ENCODE peak calls at places on chromosome 16, in seven cellular contexts. One of them, this sample, is unnamed.

GRCh38 chr16:9016824-9017223 is 53.1 kb upstream of the USP7 start:
- DNase-seq in aorta: no peak
- DNase-seq in keratinocyte: no peak
- DNase-seq in ovary: no peak
- DNase-seq in adipocyte: no peak
- DNase-seq in CD4-positive, CD25-positive, alpha-beta regulatory T cell: no peak
- DNase-seq in mucosa of descending colon: no peak
- DNase-seq in this sample: no peak

GRCh38 chr16:81693467-81694303 is 85.4 kb upstream of the PLCG2 start:
- DNase-seq in aorta: peak; percentile 68
- DNase-seq in keratinocyte: no peak
- DNase-seq in ovary: no peak
- DNase-seq in adipocyte: no peak
- DNase-seq in CD4-positive, CD25-positive, alpha-beta regulatory T cell: no peak
- DNase-seq in mucosa of descending colon: no peak
- DNase-seq in this sample: no peak

GRCh38 chr16:81831722-81832126 is 52.6 kb downstream of the PLCG2 start:
- DNase-seq in aorta: peak; percentile 76
- DNase-seq in keratinocyte: no peak
- DNase-seq in ovary: no peak
- DNase-seq in adipocyte: no peak
- DNase-seq in CD4-positive, CD25-positive, alpha-beta regulatory T cell: peak; percentile 44
- DNase-seq in mucosa of descending colon: peak; percentile 58
- DNase-seq in this sample: no peak

GRCh38 chr16:85750827-85751641 is at the start of gene C16orf74:
- DNase-seq in aorta: no peak
- DNase-seq in keratinocyte: no peak
- DNase-seq in ovary: peak; percentile 31
- DNase-seq in adipocyte: peak; percentile 82
- DNase-seq in CD4-positive, CD25-positive, alpha-beta regulatory T cell: no peak
- DNase-seq in mucosa of descending colon: peak; percentile 59
- DNase-seq in this sample: peak; percentile 68

GRCh38 chr16:10619271-10619849 is 39.0 kb upstream of the EMP2 start:
- DNase-seq in aorta: no peak
- DNase-seq in keratinocyte: no peak
- DNase-seq in ovary: no peak
- DNase-seq in adipocyte: no peak
- DNase-seq in CD4-positive, CD25-positive, alpha-beta regulatory T cell: peak; percentile 17
- DNase-seq in mucosa of descending colon: peak; percentile 92
- DNase-seq in this sample: peak; percentile 45

GRCh38 chr16:15034266-15035162 is 21.4 kb downstream of the NTAN1 start:
- DNase-seq in aorta: peak; percentile 61
- DNase-seq in keratinocyte: no peak
- DNase-seq in ovary: no peak
- DNase-seq in adipocyte: no peak
- DNase-seq in CD4-positive, CD25-positive, alpha-beta regulatory T cell: no peak
- DNase-seq in mucosa of descending colon: no peak
- DNase-seq in this sample: no peak

GRCh38 chr16:58022601-58023371 is 2.8 kb upstream of the MMP15 start:
- DNase-seq in aorta: peak; percentile 93
- DNase-seq in keratinocyte: no peak
- DNase-seq in ovary: peak; percentile 79
- DNase-seq in adipocyte: peak; percentile 36
- DNase-seq in CD4-positive, CD25-positive, alpha-beta regulatory T cell: no peak
- DNase-seq in mucosa of descending colon: peak; percentile 79
- DNase-seq in this sample: peak; percentile 30

GRCh38 chr16:12724216-12724615 is 79.5 kb downstream of the CPPED1 start:
- DNase-seq in aorta: no peak
- DNase-seq in keratinocyte: no peak
- DNase-seq in ovary: no peak
- DNase-seq in adipocyte: no peak
- DNase-seq in CD4-positive, CD25-positive, alpha-beta regulatory T cell: no peak
- DNase-seq in mucosa of descending colon: no peak
- DNase-seq in this sample: no peak

GRCh38 chr16:11130978-11131665 is 124.9 kb downstream of the SOCS1 start:
- DNase-seq in aorta: no peak
- DNase-seq in keratinocyte: no peak
- DNase-seq in ovary: no peak
- DNase-seq in adipocyte: no peak
- DNase-seq in CD4-positive, CD25-positive, alpha-beta regulatory T cell: no peak
- DNase-seq in mucosa of descending colon: no peak
- DNase-seq in this sample: no peak

GRCh38 chr16:22250522-22250921 is 44.4 kb downstream of the EEF2K start:
- DNase-seq in aorta: no peak
- DNase-seq in keratinocyte: no peak
- DNase-seq in ovary: no peak
- DNase-seq in adipocyte: no peak
- DNase-seq in CD4-positive, CD25-positive, alpha-beta regulatory T cell: no peak
- DNase-seq in mucosa of descending colon: no peak
- DNase-seq in this sample: no peak

GRCh38 chr16:28875134-28876015 is 2.9 kb upstream of the ATP2A1 start:
- DNase-seq in aorta: no peak
- DNase-seq in keratinocyte: no peak
- DNase-seq in ovary: no peak
- DNase-seq in adipocyte: no peak
- DNase-seq in CD4-positive, CD25-positive, alpha-beta regulatory T cell: no peak
- DNase-seq in mucosa of descending colon: no peak
- DNase-seq in this sample: no peak

GRCh38 chr16:2022723-2023097 is 3.1 kb downstream of the NPW start:
- DNase-seq in aorta: no peak
- DNase-seq in keratinocyte: no peak
- DNase-seq in ovary: no peak
- DNase-seq in adipocyte: no peak
- DNase-seq in CD4-positive, CD25-positive, alpha-beta regulatory T cell: no peak
- DNase-seq in mucosa of descending colon: no peak
- DNase-seq in this sample: peak; percentile 19

DNA sequence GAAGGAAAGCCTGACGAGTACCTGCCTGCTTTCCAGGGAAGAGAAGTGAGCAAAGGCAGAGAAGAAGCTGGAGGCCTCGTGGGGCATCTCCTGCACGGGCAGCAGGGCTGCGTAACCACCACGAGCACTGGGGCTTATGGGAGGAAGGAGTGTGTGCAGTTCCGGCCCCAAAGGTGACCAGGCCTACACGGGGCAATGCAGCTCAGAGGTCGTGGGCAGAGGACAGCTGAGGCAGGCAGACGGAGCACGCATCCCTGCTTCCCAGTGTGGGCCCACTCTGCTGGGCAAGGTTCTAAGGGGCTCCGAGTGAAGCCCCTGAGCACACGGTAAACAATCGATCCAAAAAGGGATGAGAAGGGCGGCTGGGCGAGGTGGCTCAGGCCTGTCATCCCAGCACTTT is 109.7 kb downstream of the ANKRD11 start:
- DNase-seq in aorta: peak; percentile 70
- DNase-seq in keratinocyte: no peak
- DNase-seq in ovary: no peak
- DNase-seq in adipocyte: no peak
- DNase-seq in CD4-positive, CD25-positive, alpha-beta regulatory T cell: no peak
- DNase-seq in mucosa of descending colon: no peak
- DNase-seq in this sample: no peak
- H3K4me1 ChIP-seq in aorta: no peaks in the 10 kb centered on the region
- H3K4me1 ChIP-seq in keratinocyte: peaks cover 50% of the 10 kb centered on the region
- H3K4me1 ChIP-seq in ovary: peaks cover 22% of the 10 kb centered on the region
- H3K4me1 ChIP-seq in adipocyte: peaks cover 26% of the 10 kb centered on the region
- H3K4me1 ChIP-seq in CD4-positive, CD25-positive, alpha-beta regulatory T cell: peaks cover 74% of the 10 kb centered on the region
- H3K4me1 ChIP-seq in mucosa of descending colon: peaks cover 35% of the 10 kb centered on the region
- H3K4me1 ChIP-seq in this sample: peaks cover 40% of the 10 kb centered on the region

GRCh38 chr16:24845726-24846547 is at the start of gene SLC5A11:
- DNase-seq in aorta: no peak
- DNase-seq in keratinocyte: no peak
- DNase-seq in ovary: no peak
- DNase-seq in adipocyte: no peak
- DNase-seq in CD4-positive, CD25-positive, alpha-beta regulatory T cell: no peak
- DNase-seq in mucosa of descending colon: no peak
- DNase-seq in this sample: no peak

GRCh38 chr16:24846548-24847357 is 990 bp downstream of the SLC5A11 start:
- DNase-seq in aorta: no peak
- DNase-seq in keratinocyte: no peak
- DNase-seq in ovary: no peak
- DNase-seq in adipocyte: no peak
- DNase-seq in CD4-positive, CD25-positive, alpha-beta regulatory T cell: no peak
- DNase-seq in mucosa of descending colon: no peak
- DNase-seq in this sample: no peak

GRCh38 chr16:24849641-24850040 is 3.9 kb downstream of the SLC5A11 start:
- DNase-seq in aorta: no peak
- DNase-seq in keratinocyte: no peak
- DNase-seq in ovary: no peak
- DNase-seq in adipocyte: no peak
- DNase-seq in CD4-positive, CD25-positive, alpha-beta regulatory T cell: no peak
- DNase-seq in mucosa of descending colon: no peak
- DNase-seq in this sample: no peak

GRCh38 chr16:24847358-24847664 is 1.5 kb downstream of the SLC5A11 start:
- DNase-seq in aorta: no peak
- DNase-seq in keratinocyte: no peak
- DNase-seq in ovary: no peak
- DNase-seq in adipocyte: no peak
- DNase-seq in CD4-positive, CD25-positive, alpha-beta regulatory T cell: no peak
- DNase-seq in mucosa of descending colon: no peak
- DNase-seq in this sample: no peak

GRCh38 chr16:24848065-24848464 is 2.3 kb downstream of the SLC5A11 start:
- DNase-seq in aorta: no peak
- DNase-seq in keratinocyte: no peak
- DNase-seq in ovary: no peak
- DNase-seq in adipocyte: peak; percentile 26
- DNase-seq in CD4-positive, CD25-positive, alpha-beta regulatory T cell: no peak
- DNase-seq in mucosa of descending colon: no peak
- DNase-seq in this sample: peak; percentile 51
- H3K4me1 ChIP-seq in aorta: no peaks in the 10 kb centered on the region
- H3K4me1 ChIP-seq in keratinocyte: peaks cover 34% of the 10 kb centered on the region
- H3K4me1 ChIP-seq in ovary: peaks cover 3% of the 10 kb centered on the region
- H3K4me1 ChIP-seq in adipocyte: peaks cover 12% of the 10 kb centered on the region
- H3K4me1 ChIP-seq in CD4-positive, CD25-positive, alpha-beta regulatory T cell: no peaks in the 10 kb centered on the region
- H3K4me1 ChIP-seq in mucosa of descending colon: no peaks in the 10 kb centered on the region
- H3K4me1 ChIP-seq in this sample: peaks cover 28% of the 10 kb centered on the region

DNA sequence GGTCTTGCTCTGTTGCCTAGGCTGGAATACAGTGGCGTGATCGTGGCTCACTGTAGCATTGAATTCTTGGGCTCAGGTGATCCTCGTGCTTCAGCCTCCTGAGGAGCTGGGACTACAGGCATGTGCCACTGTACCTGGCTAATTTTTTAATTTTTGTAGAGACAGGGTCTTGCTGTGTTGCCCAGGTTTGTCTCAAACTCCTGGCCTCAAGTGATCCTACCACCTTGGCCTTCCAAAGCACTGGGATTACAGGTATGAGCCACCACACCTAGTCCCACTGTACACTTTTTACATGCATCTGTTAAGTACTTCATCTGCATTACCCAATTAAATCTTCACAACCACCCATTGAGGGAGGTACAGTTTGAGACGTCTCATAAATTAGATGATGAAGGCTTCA is 12.4 kb downstream of the TNRC6A start:
- DNase-seq in aorta: no peak
- DNase-seq in keratinocyte: no peak
- DNase-seq in ovary: no peak
- DNase-seq in adipocyte: no peak
- DNase-seq in CD4-positive, CD25-positive, alpha-beta regulatory T cell: no peak
- DNase-seq in mucosa of descending colon: no peak
- DNase-seq in this sample: no peak
- H3K4me1 ChIP-seq in aorta: peaks cover 4% of the 10 kb centered on the region
- H3K4me1 ChIP-seq in keratinocyte: peaks cover 15% of the 10 kb centered on the region
- H3K4me1 ChIP-seq in ovary: peaks cover 19% of the 10 kb centered on the region
- H3K4me1 ChIP-seq in adipocyte: peaks cover 75% of the 10 kb centered on the region
- H3K4me1 ChIP-seq in CD4-positive, CD25-positive, alpha-beta regulatory T cell: peaks cover 60% of the 10 kb centered on the region
- H3K4me1 ChIP-seq in mucosa of descending colon: peaks cover 14% of the 10 kb centered on the region
- H3K4me1 ChIP-seq in this sample: peaks cover 16% of the 10 kb centered on the region

DNA sequence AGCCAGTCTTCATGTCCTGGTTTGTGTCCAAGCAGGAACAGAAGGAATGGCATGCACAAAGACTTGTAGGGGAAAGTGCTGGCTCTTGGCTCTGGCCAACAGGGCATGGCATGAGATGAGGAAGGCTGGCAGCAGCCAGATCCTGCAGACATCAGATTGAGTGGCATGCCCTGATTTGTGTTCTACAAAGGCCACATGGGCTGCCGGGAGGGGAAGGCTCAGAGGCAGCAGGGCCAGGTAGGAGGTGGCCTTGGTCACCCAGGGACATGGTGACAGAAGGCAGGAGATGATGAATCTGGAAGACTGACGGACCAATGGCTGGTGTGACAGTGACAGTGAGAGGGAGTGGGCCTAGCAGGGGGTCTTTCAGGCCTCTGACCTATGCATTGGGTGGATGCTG is 33.7 kb downstream of the SMPD3 start:
- DNase-seq in aorta: no peak
- DNase-seq in keratinocyte: no peak
- DNase-seq in ovary: no peak
- DNase-seq in adipocyte: no peak
- DNase-seq in CD4-positive, CD25-positive, alpha-beta regulatory T cell: no peak
- DNase-seq in mucosa of descending colon: no peak
- DNase-seq in this sample: no peak
- H3K4me1 ChIP-seq in aorta: peaks cover 2% of the 10 kb centered on the region
- H3K4me1 ChIP-seq in keratinocyte: peaks cover 10% of the 10 kb centered on the region
- H3K4me1 ChIP-seq in ovary: peaks cover 8% of the 10 kb centered on the region
- H3K4me1 ChIP-seq in adipocyte: peaks cover 14% of the 10 kb centered on the region
- H3K4me1 ChIP-seq in CD4-positive, CD25-positive, alpha-beta regulatory T cell: peaks cover 40% of the 10 kb centered on the region
- H3K4me1 ChIP-seq in mucosa of descending colon: peaks cover 34% of the 10 kb centered on the region
- H3K4me1 ChIP-seq in this sample: peaks cover 8% of the 10 kb centered on the region

DNA sequence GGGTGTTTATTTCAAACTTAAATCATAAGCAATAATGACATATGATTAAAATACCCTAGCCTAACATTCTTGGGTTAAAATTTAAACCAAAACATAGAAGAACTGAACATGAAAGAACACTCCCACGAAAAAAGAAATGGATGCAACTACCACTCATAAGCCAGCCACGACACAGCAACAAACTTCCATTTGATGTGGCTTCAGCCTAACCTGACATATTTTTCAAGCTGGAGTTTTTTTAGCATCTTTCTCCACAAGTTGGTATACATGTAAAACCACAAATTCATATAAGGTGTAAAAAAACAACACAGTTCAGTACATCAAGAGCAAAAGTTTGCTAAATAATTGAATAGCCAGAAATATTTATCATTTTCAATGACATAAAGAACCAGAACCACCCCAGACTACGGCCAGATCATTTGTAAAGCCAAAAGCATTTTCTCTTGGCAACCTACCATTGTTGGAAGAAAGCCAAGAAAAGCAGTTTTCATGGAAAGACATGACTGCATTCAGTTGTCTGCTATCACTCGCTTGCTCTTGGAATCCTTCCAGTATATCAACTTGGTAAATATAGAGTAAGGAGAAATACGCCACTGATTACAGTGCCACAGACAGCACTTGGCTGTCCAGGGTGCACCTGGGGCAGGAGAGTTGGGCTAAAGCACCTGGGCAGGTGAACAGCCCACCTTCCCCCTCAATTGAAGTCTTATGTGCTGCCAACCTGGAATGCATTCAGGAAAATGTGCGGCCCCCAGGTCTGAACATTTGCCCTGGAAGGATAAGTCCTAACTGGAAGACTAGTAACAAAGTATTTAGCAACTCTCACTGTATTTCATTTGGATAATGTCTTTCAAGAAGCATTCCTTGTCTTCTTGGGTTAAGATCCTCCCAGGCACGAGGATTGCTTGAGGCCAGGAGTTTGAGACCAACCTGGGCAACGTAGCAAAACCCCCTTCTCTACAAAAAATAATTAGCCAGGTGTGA is 60.5 kb downstream of the CREBBP start:
- DNase-seq in aorta: no peak
- DNase-seq in keratinocyte: peak; percentile 38
- DNase-seq in ovary: peak; percentile 40
- DNase-seq in adipocyte: peak; percentile 95
- DNase-seq in CD4-positive, CD25-positive, alpha-beta regulatory T cell: no peak
- DNase-seq in mucosa of descending colon: peak; percentile 66
- DNase-seq in this sample: peak; percentile 86
- H3K4me1 ChIP-seq in aorta: peaks cover 12% of the 10 kb centered on the region
- H3K4me1 ChIP-seq in keratinocyte: peaks cover 50% of the 10 kb centered on the region
- H3K4me1 ChIP-seq in ovary: peaks cover 46% of the 10 kb centered on the region
- H3K4me1 ChIP-seq in adipocyte: peaks cover 62% of the 10 kb centered on the region
- H3K4me1 ChIP-seq in CD4-positive, CD25-positive, alpha-beta regulatory T cell: peaks cover 78% of the 10 kb centered on the region
- H3K4me1 ChIP-seq in mucosa of descending colon: peaks cover 33% of the 10 kb centered on the region
- H3K4me1 ChIP-seq in this sample: peaks cover 33% of the 10 kb centered on the region

GRCh38 chr16:89376812-89377445 is 113.4 kb downstream of the ANKRD11 start:
- DNase-seq in aorta: no peak
- DNase-seq in keratinocyte: no peak
- DNase-seq in ovary: no peak
- DNase-seq in adipocyte: no peak
- DNase-seq in CD4-positive, CD25-positive, alpha-beta regulatory T cell: no peak
- DNase-seq in mucosa of descending colon: no peak
- DNase-seq in this sample: no peak
- H3K4me1 ChIP-seq in aorta: no peaks in the 10 kb centered on the region
- H3K4me1 ChIP-seq in keratinocyte: peaks cover 27% of the 10 kb centered on the region
- H3K4me1 ChIP-seq in ovary: peaks cover 23% of the 10 kb centered on the region
- H3K4me1 ChIP-seq in adipocyte: peaks cover 19% of the 10 kb centered on the region
- H3K4me1 ChIP-seq in CD4-positive, CD25-positive, alpha-beta regulatory T cell: peaks cover 58% of the 10 kb centered on the region
- H3K4me1 ChIP-seq in mucosa of descending colon: peaks cover 4% of the 10 kb centered on the region
- H3K4me1 ChIP-seq in this sample: peaks cover 24% of the 10 kb centered on the region

This sample was measured in mammary epithelial cell.